ENCODE peak calls at places on chromosomes 7 and 10, in four cellular contexts. C, D, K and I are unnamed samples.

GRCh38 chr7:74269757-74270277 is 15.6 kb upstream of the RFC2 start:
- DNase-seq in C (peak), D (no peak), K (peak), I (no peak)

GRCh38 chr7:29318853-29319718 is 124.5 kb downstream of the CHN2 start:
- DNase-seq in C (no peak), D (no peak), K (no peak), I (no peak)

GRCh38 chr10:117537904-117538524 is 4.5 kb upstream of the EMX2 start:
- DNase-seq in C (no peak), D (no peak), K (no peak), I (no peak)

GRCh38 chr10:132192991-132193670 is 6.4 kb downstream of the DPYSL4 start:
- DNase-seq in C (no peak), D (no peak), K (no peak), I (no peak)

GRCh38 chr10:9342865-9343450 is 1288.5 kb downstream of the GATA3 start:
- DNase-seq in C (peak), D (no peak), K (no peak), I (peak)

GRCh38 chr7:115216652-115217051 is 294.8 kb downstream of the MDFIC start:
- DNase-seq in C (no peak), D (no peak), K (no peak), I (no peak)

GRCh38 chr7:77439572-77439971 is 23.4 kb upstream of the GSAP start:
- DNase-seq in C (no peak), D (no peak), K (peak), I (no peak)

GRCh38 chr7:122143376-122143750 is 686 bp downstream of the AASS start:
- DNase-seq in C (no peak), D (no peak), K (no peak), I (no peak)

GRCh38 chr7:108384721-108385483 is 71.3 kb downstream of the NRCAM start:
- DNase-seq in C (no peak), D (no peak), K (no peak), I (no peak)

GRCh38 chr7:117076426-117076943 is 123.2 kb downstream of the ST7 start:
- DNase-seq in C (no peak), D (no peak), K (no peak), I (no peak)

GRCh38 chr7:111266613-111267012 is 175.7 kb downstream of the LRRN3 start:
- DNase-seq in C (no peak), D (peak), K (no peak), I (no peak)

GRCh38 chr7:47915066-47915976 is 32.9 kb downstream of the PKD1L1 start:
- DNase-seq in C (no peak), D (no peak), K (no peak), I (no peak)

GRCh38 chr10:117071293-117072050 is 66.5 kb upstream of the SHTN1 start:
- DNase-seq in C (peak), D (no peak), K (no peak), I (no peak)

GRCh38 chr7:54778166-54778565 is 19.2 kb upstream of the SEC61G start:
- DNase-seq in C (peak), D (no peak), K (no peak), I (peak)

GRCh38 chr7:50812847-50813475 is 30.3 kb upstream of the GRB10 start:
- DNase-seq in C (peak), D (no peak), K (peak), I (peak)

GRCh38 chr10:33334170-33334838 is at the start of gene NRP1:
- DNase-seq in C (peak), D (no peak), K (no peak), I (no peak)

GRCh38 chr10:88858493-88858892 is 6.8 kb upstream of the ANKRD22 start:
- DNase-seq in C (no peak), D (no peak), K (no peak), I (no peak)

GRCh38 chr7:109545686-109546085 is 976.0 kb downstream of the DNAJB9 start:
- DNase-seq in C (no peak), D (no peak), K (no peak), I (no peak)

GRCh38 chr10:17820943-17821342 is 11.8 kb downstream of the MRC1 start:
- DNase-seq in C (no peak), D (no peak), K (no peak), I (no peak)

GRCh38 chr10:44949127-44949802 is 10.3 kb upstream of the RASSF4 start:
- DNase-seq in C (no peak), D (no peak), K (no peak), I (no peak)

GRCh38 chr10:89389254-89389653 is 3.2 kb upstream of the IFIT1 start:
- DNase-seq in C (peak), D (no peak), K (no peak), I (peak)

GRCh38 chr10:122267849-122268737 is 3.0 kb upstream of the BTBD16 start:
- DNase-seq in C (peak), D (no peak), K (peak), I (peak)